ENCODE peak calls at places on chromosomes 6 and 20, in ten cellular contexts. P is cardiac muscle cell; R is mucosa of descending colon; H is CD8-positive, alpha-beta T cell; F is heart left ventricle; Z is mesendoderm; W is ovary; G is neural progenitor cell; B is kidney; D is H1. E is an unnamed sample.

GRCh38 chr6:118372413-118372812 is 175.7 kb upstream of the PLN start:
- DNase-seq in P (peak; percentile 16), R (no peak), G (no peak), D (no peak), Z (peak; percentile 50), F (peak; percentile 85), H (no peak), B (peak; percentile 48), W (no peak), E (no peak)

GRCh38 chr6:26020983-26021349 is 58.4 kb downstream of the TRIM38 start:
- DNase-seq in P (peak; percentile 71), F (peak; percentile 68), R (peak; percentile 77), Z (no peak), B (peak; percentile 89), H (no peak), D (no peak), G (peak; percentile 64), W (peak; percentile 70), E (peak; percentile 72)

GRCh38 chr20:63548992-63549391 is 1.4 kb upstream of the SRMS start:
- DNase-seq in G (no peak), W (no peak), R (no peak), P (no peak), D (no peak), H (no peak), F (no peak), B (no peak), Z (no peak), E (no peak)

GRCh38 chr20:63396300-63396699 is 35.2 kb upstream of the CHRNA4 start:
- DNase-seq in Z (no peak), F (no peak), W (no peak), H (no peak), G (no peak), B (no peak), P (no peak), R (no peak), D (no peak), E (peak; percentile 83)

GRCh38 chr6:21098744-21099143 is 494.8 kb upstream of the SOX4 start:
- DNase-seq in W (no peak), B (no peak), Z (peak; percentile 37), D (no peak), F (no peak), G (peak; percentile 62), P (no peak), H (no peak), R (no peak), E (no peak)

GRCh38 chr6:16757332-16757731 is 3.9 kb downstream of the ATXN1 start:
- DNase-seq in Z (no peak), P (no peak), W (no peak), B (no peak), D (no peak), F (no peak), G (no peak), H (no peak), R (no peak), E (no peak)

GRCh38 chr6:44925100-44925739 is 402.9 kb upstream of the RUNX2 start:
- DNase-seq in H (no peak), R (no peak), P (peak; percentile 57), Z (peak; percentile 95), G (no peak), F (no peak), B (no peak), W (no peak), D (no peak), E (no peak)

GRCh38 chr6:91079939-91080338 is 493.1 kb upstream of the MAP3K7 start:
- DNase-seq in F (no peak), D (no peak), B (no peak), Z (peak; percentile 41), P (no peak), G (peak; percentile 31), W (no peak), R (no peak), H (no peak), E (no peak)

GRCh38 chr20:20699144-20699543 is 13.3 kb downstream of the RALGAPA2 start:
- DNase-seq in H (no peak), G (no peak), F (no peak), D (no peak), P (no peak), W (no peak), Z (no peak), R (no peak), B (no peak), E (no peak)

GRCh38 chr20:20692587-20692986 is 19.9 kb downstream of the RALGAPA2 start:
- DNase-seq in G (no peak), H (no peak), B (no peak), R (no peak), D (no peak), Z (no peak), F (no peak), W (no peak), P (no peak), E (no peak)

GRCh38 chr20:20694591-20694990 is 17.9 kb downstream of the RALGAPA2 start:
- DNase-seq in R (no peak), G (no peak), F (no peak), P (no peak), B (no peak), H (no peak), Z (no peak), D (no peak), W (no peak), E (no peak)

GRCh38 chr20:20697325-20697845 is 15.1 kb downstream of the RALGAPA2 start:
- DNase-seq in H (no peak), R (no peak), D (no peak), G (no peak), P (no peak), Z (peak; percentile 29), B (no peak), W (no peak), F (no peak), E (no peak)

GRCh38 chr20:20695250-20695816 is 17.1 kb downstream of the RALGAPA2 start:
- DNase-seq in G (no peak), Z (no peak), P (no peak), B (no peak), W (no peak), H (no peak), F (no peak), D (no peak), R (no peak), E (no peak)
- H3K4me1 ChIP-seq in G (no peaks in the 10 kb centered on the region), Z (no peaks in the 10 kb centered on the region), P (no peaks in the 10 kb centered on the region), B (no peaks in the 10 kb centered on the region), W (peaks cover 2% of the 10 kb centered on the region), H (peaks cover 5% of the 10 kb centered on the region), F (peaks cover 8% of the 10 kb centered on the region), D (no peaks in the 10 kb centered on the region), R (peaks cover 9% of the 10 kb centered on the region), E (peaks cover 5% of the 10 kb centered on the region)

DNA sequence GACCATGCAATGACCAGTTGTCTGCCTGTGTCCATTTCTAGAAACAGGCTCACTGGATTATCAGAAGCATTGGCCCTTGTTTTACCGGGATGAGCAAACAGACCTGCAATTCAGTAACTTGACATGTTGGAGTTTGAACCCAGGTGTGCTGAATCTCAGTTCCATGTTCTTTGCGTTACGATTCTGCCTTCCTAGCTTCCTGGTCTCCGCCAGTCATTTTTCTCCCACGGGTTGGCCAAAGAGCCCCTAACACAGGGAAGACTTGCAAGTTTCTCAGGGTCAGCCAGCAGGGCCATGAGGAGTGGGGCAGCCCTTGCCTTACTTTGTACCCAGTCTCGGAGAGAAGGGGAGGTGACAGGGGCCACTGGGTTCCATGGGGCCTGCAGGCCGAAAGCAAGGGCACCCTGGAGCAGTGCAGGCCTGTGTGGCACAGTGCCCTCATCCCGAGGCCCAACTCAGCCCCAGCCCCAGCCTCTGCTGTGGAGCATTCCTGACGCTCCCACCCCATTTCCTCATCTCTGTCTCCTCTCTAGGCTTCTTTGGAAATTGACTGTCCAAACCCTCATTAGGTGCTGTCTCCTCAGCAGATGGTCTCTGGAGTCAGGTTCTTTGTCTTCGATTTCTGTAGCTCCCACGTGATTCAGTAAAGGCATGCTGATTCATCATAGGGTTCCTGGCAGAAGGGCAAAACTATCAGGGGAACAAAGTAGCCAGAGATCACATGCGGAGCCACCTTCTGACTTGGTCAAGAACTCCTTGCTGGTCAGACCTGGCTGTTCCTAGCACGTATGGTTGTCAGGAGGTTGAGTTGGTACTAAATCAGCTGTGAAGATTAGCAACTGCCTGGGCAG is 23.6 kb downstream of the CDS2 start:
- DNase-seq in D (no peak), B (no peak), P (peak; percentile 36), F (no peak), R (no peak), H (no peak), W (no peak), G (no peak), Z (peak; percentile 14), E (no peak)
- H3K4me1 ChIP-seq in D (no peaks in the 10 kb centered on the region), B (no peaks in the 10 kb centered on the region), P (peaks cover 3% of the 10 kb centered on the region), F (peaks cover 34% of the 10 kb centered on the region), R (peaks cover 39% of the 10 kb centered on the region), H (peaks cover 20% of the 10 kb centered on the region), W (peaks cover 24% of the 10 kb centered on the region), G (no peaks in the 10 kb centered on the region), Z (no peaks in the 10 kb centered on the region), E (peaks cover 18% of the 10 kb centered on the region)

GRCh38 chr6:52531396-52531795 is 45.5 kb downstream of the TRAM2 start:
- DNase-seq in B (no peak), H (no peak), D (no peak), P (no peak), Z (no peak), F (no peak), W (no peak), R (no peak), G (no peak), E (no peak)
- H3K4me1 ChIP-seq in B (no peaks in the 10 kb centered on the region), H (peaks cover 21% of the 10 kb centered on the region), D (peaks cover 4% of the 10 kb centered on the region), P (no peaks in the 10 kb centered on the region), Z (peaks cover 4% of the 10 kb centered on the region), F (no peaks in the 10 kb centered on the region), W (peaks cover 4% of the 10 kb centered on the region), R (peaks cover 2% of the 10 kb centered on the region), G (peaks cover 6% of the 10 kb centered on the region), E (peaks cover 13% of the 10 kb centered on the region)

GRCh38 chr6:151389640-151390275 is 1.6 kb downstream of the ZBTB2 start:
- DNase-seq in F (peak; percentile 81), P (peak; percentile 80), R (peak; percentile 71), W (peak; percentile 63), B (peak; percentile 89), D (no peak), H (no peak), Z (peak; percentile 88), G (peak; percentile 72), E (no peak)

GRCh38 chr6:151390276-151391020 is 911 bp downstream of the ZBTB2 start:
- DNase-seq in P (peak; percentile 100), D (peak; percentile 94), R (peak; percentile 99), Z (peak; percentile 100), B (peak; percentile 100), F (peak; percentile 99), W (peak; percentile 98), H (peak; percentile 97), G (peak; percentile 100), E (peak; percentile 97)

GRCh38 chr6:151391021-151391470 is 313 bp downstream of the ZBTB2 start:
- DNase-seq in P (peak; percentile 79), B (peak; percentile 95), F (peak; percentile 85), W (peak; percentile 89), D (no peak), R (peak; percentile 89), H (peak; percentile 69), Z (peak; percentile 85), G (peak; percentile 85), E (no peak)

GRCh38 chr6:151387581-151387980 is 3.8 kb downstream of the ZBTB2 start:
- DNase-seq in Z (no peak), F (no peak), G (no peak), W (no peak), P (peak; percentile 43), B (no peak), H (no peak), R (no peak), D (no peak), E (no peak)

DNA sequence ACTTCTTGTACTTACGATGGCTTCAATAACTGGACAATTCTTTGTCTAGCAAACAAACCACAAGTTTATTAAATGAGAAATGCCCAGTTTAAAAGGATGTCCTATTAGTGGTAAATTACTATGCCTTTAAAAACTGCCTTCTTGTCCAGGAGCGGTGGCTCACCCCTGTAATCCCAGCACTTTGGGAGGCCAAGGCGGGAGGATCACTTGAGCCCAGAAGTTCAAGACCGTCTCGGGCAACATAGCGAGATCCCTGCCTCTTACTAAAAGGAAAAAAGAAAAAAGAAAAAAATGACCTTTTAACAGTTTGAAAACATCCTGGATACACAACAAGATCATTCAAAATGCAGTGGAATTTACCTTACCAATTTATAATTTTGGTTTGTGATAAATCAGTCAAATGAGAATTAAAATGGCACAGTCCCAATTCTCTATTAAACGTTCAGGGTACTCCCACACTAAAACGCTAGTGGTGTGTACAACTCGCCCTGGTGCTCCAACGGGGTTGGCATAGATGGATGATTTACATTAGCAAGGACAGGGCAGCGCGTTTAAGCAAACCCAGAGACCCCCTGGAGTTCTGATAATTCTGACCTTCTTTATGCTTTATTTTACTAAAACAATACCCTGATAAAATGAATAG is 2.2 kb downstream of the ZBTB2 start:
- DNase-seq in D (no peak), F (no peak), B (no peak), G (no peak), P (no peak), W (no peak), H (no peak), Z (no peak), R (no peak), E (no peak)
- H3K4me1 ChIP-seq in D (no peaks in the 10 kb centered on the region), F (peaks cover 23% of the 10 kb centered on the region), B (peaks cover 30% of the 10 kb centered on the region), G (peaks cover 24% of the 10 kb centered on the region), P (peaks cover 21% of the 10 kb centered on the region), W (peaks cover 3% of the 10 kb centered on the region), H (peaks cover 52% of the 10 kb centered on the region), Z (peaks cover 6% of the 10 kb centered on the region), R (peaks cover 24% of the 10 kb centered on the region), E (peaks cover 20% of the 10 kb centered on the region)